ENCODE peak calls at places on chromosome 6, in five cellular contexts. U is aorta, R is right lobe of liver, A is lung, L is GM12878. Y is an unnamed sample.
A peak's percentile ranks its signal among the peaks of the same experiment; 100 is the strongest.

GRCh38 chr6:29685718-29686326 is 4.9 kb upstream of the ZFP57 start:
- ATAC-seq in A (no peak), L (no peak), U (peak; percentile 46), R (no peak), Y (no peak)

GRCh38 chr6:53496797-53497196 is 48.1 kb downstream of the GCLC start:
- ATAC-seq in R (no peak), L (no peak), A (no peak), U (no peak), Y (peak; percentile 86)

GRCh38 chr6:125780540-125781306 is 10.0 kb upstream of the NCOA7 start:
- ATAC-seq in L (peak; percentile 88), R (peak; percentile 84), A (peak; percentile 84), U (peak; percentile 90), Y (peak; percentile 85)

GRCh38 chr6:62286470-62286843 is 432 bp upstream of the KHDRBS2 start:
- ATAC-seq in L (peak; percentile 6), U (no peak), R (no peak), A (no peak), Y (no peak)

GRCh38 chr6:7419065-7419464 is 29.5 kb downstream of the RIOK1 start:
- ATAC-seq in A (no peak), L (no peak), R (peak; percentile 68), U (no peak), Y (no peak)

GRCh38 chr6:136181858-136182257 is 68.3 kb downstream of the MTFR2 start:
- ATAC-seq in A (no peak), U (no peak), L (no peak), R (peak; percentile 53), Y (no peak)

GRCh38 chr6:136846046-136846445 is 23.7 kb downstream of the PEX7 start:
- ATAC-seq in L (peak; percentile 68), R (peak; percentile 63), U (no peak), A (no peak), Y (no peak)

GRCh38 chr6:72739368-72739779 is 117.5 kb downstream of the KCNQ5 start:
- ATAC-seq in U (no peak), L (peak; percentile 75), R (no peak), A (no peak), Y (no peak)

GRCh38 chr6:45558858-45559257 is 181.1 kb upstream of the SUPT3H start:
- ATAC-seq in L (peak; percentile 46), R (no peak), A (no peak), U (no peak), Y (no peak)

GRCh38 chr6:11011787-11012234 is 32.3 kb downstream of the ELOVL2 start:
- ATAC-seq in A (peak; percentile 19), L (peak; percentile 71), U (no peak), R (peak; percentile 81), Y (no peak)

GRCh38 chr6:140082867-140083297 is 708.4 kb upstream of the CITED2 start:
- ATAC-seq in R (peak; percentile 32), U (no peak), A (no peak), L (no peak), Y (no peak)

GRCh38 chr6:128713461-128713860 is 169.5 kb upstream of the LAMA2 start:
- ATAC-seq in R (no peak), U (no peak), L (no peak), A (no peak), Y (no peak)

GRCh38 chr6:167548451-167548850 is 223.6 kb downstream of the TTLL2 start:
- ATAC-seq in L (no peak), A (no peak), U (no peak), R (no peak), Y (no peak)

GRCh38 chr6:137873273-137873762 is 6.3 kb downstream of the TNFAIP3 start:
- ATAC-seq in L (peak; percentile 54), U (peak; percentile 82), A (peak; percentile 91), R (peak; percentile 81), Y (peak; percentile 93)

GRCh38 chr6:44381739-44382138 is 5.8 kb upstream of the CDC5L start:
- ATAC-seq in A (no peak), U (no peak), L (no peak), R (peak; percentile 77), Y (no peak)

GRCh38 chr6:105270511-105270910 is 90.7 kb upstream of the POPDC3 start:
- ATAC-seq in A (no peak), U (no peak), L (no peak), R (no peak), Y (no peak)

GRCh38 chr6:161242779-161243693 is 30.8 kb downstream of the AGPAT4 start:
- ATAC-seq in R (peak; percentile 28), L (no peak), U (no peak), A (no peak), Y (peak; percentile 63)

GRCh38 chr6:132227937-132228336 is 173.3 kb downstream of the MOXD1 start:
- ATAC-seq in L (no peak), R (no peak), U (peak; percentile 70), A (no peak), Y (peak; percentile 43)

GRCh38 chr6:42137192-42137753 is 5.1 kb downstream of the C6orf132 start:
- ATAC-seq in A (no peak), R (no peak), L (no peak), U (no peak), Y (no peak)
- H3K4me3 ChIP-seq in A (no peak overlapping the region), R (no peak overlapping the region), L (no peak overlapping the region), U (no peak overlapping the region), Y (no peak overlapping the region)

DNA sequence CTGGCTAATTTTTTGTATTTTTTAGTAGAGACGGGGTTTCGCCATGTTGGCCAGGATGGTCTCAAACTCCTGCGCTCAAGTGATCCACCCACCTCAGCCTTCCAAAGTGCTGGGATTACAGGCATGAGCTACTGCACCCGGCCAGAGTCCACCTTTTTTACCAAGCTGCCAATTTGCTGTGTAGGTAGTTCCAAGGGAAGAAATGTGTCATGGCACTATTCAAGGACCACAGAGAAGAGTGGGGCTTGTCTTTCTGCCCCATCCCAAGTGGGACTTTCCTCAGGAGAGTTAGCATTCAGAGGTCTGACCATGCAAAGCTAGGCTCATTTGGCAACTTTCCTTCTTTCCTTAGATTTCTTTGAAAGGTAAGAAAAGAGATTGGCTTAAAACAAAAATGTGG is 111.9 kb upstream of the TRAF3IP2 start:
- ATAC-seq in R (peak; percentile 20), L (no peak), A (no peak), U (no peak), Y (no peak)
- H3K4me1 ChIP-seq in R (no peaks in the 10 kb centered on the region), L (peaks cover 4% of the 10 kb centered on the region), A (peaks cover 6% of the 10 kb centered on the region), U (no peaks in the 10 kb centered on the region), Y (no peaks in the 10 kb centered on the region)

GRCh38 chr6:166412911-166413384 is 30.2 kb upstream of the MPC1 start:
- ATAC-seq in U (no peak), R (no peak), A (no peak), L (no peak), Y (no peak)

GRCh38 chr6:166411271-166411670 is 28.5 kb upstream of the MPC1 start:
- ATAC-seq in A (no peak), L (no peak), U (no peak), R (no peak), Y (no peak)

GRCh38 chr6:166410426-166410935 is 27.7 kb upstream of the MPC1 start:
- ATAC-seq in A (no peak), U (no peak), R (no peak), L (peak; percentile 56), Y (no peak)

GRCh38 chr6:166412156-166412910 is 29.6 kb upstream of the MPC1 start:
- ATAC-seq in A (no peak), U (no peak), L (no peak), R (no peak), Y (no peak)

DNA sequence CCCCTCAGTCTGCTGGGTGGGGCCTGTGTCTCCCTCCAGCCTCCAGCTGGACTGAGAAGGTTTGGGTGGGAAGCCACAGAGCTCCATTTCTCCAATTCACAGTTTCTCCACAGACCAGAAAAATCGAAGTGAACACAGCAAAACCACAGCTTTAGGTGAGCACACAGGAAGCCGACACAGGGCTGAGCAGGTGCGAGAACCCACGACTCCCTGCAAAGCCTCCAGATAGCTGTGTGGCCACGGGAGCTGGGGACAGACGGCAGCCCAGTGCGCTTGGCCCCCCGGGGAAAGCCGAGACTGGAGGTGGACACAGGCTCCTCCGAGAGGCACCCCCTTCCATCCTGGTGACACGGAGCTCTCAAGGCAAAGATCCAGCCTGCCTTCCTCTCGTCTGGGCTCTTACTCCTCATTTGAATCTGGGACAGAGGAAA is 29.0 kb upstream of the MPC1 start:
- ATAC-seq in L (peak; percentile 38), U (no peak), A (no peak), R (no peak), Y (no peak)
- H3K4me3 ChIP-seq in L (no peak overlapping the region), U (no peak overlapping the region), A (no peak overlapping the region), R (no peak overlapping the region), Y (no peak overlapping the region)

GRCh38 chr6:16471898-16472297 is 233.5 kb downstream of the GMPR start:
- ATAC-seq in L (no peak), R (peak; percentile 68), A (no peak), U (no peak), Y (no peak)
- H3K4me1 ChIP-seq in L (peaks cover 76% of the 10 kb centered on the region), R (no peaks in the 10 kb centered on the region), A (peaks cover 4% of the 10 kb centered on the region), U (peaks cover 10% of the 10 kb centered on the region), Y (no peaks in the 10 kb centered on the region)

DNA sequence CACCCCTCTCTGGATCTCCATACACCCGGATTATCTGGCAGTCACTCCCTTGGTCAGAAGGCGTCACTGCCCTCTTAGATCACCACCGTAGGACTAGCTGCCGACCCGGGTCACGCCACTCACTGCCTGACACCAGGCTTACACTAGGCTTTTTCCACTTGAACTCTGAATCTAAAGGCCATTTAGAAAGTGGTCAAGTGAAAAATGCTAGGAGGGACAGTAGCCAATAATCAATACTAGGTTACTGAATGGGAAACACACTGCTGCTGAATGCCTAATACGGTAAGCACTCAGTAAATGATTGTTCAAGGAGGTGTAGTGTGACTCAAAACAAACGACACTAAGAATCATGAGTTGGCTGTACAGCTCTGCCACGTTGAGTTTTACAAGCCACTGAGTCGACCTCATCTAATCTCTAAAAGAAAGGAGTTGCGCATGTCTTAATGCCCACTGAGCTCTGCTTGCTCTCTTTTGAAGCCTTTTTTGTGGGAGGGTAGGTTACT is 740 bp upstream of the IBTK start:
- ATAC-seq in R (peak; percentile 66), L (peak; percentile 44), U (peak; percentile 72), A (peak; percentile 32), Y (peak; percentile 44)
- H3K4me3 ChIP-seq in R (peak overlapping the region; percentile 86), L (peak overlapping the region; percentile 76), U (peak overlapping the region; percentile 27), A (peak overlapping the region; percentile 86), Y (peak overlapping the region; percentile 85)

DNA sequence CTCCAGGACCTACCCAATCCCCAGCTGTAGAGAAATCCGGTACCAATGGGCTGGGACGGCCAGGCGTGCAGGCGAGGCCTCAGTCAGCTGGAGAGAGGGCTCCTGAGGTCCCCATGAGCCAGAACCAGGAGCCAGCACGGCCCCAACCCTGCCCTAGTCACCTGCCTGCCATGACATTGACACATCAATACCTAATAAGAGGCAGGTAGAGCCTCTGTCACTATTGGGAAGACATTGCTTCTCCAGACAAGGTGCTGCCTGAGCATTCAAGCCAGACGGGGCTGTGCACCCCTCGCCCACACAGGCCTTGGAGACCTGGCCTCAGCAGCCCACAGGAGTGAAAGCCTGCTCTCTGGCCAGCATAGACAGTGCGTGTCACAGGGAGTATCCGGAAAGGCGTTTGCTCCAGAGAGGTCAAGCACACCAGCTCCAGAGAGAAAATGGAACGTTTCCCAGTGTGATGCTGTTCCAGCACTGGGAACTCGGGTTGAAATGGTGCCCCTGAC is 3.5 kb downstream of the DLL1 start:
- ATAC-seq in A (no peak), L (no peak), U (no peak), R (peak; percentile 16), Y (no peak)
- H3K4me1 ChIP-seq in A (peaks cover 22% of the 10 kb centered on the region), L (peaks cover 9% of the 10 kb centered on the region), U (no peaks in the 10 kb centered on the region), R (peaks cover 5% of the 10 kb centered on the region), Y (peaks cover 61% of the 10 kb centered on the region)

Y was measured in gastroesophageal sphincter.